ENCODE peak calls at places on chromosomes 4 and X, in five cellular contexts. K is stomach, I is HepG2, D is A549, M is SK-N-SH. S is an unnamed sample.

GRCh38 chr4:76341063-76341462 is 34.5 kb downstream of the STBD1 start:
- DNase-seq in K (no peak), I (no peak), D (no peak), M (no peak), S (no peak)

GRCh38 chr4:74042681-74043080 is 4.2 kb upstream of the CXCL3 start:
- DNase-seq in K (peak), I (no peak), D (no peak), M (no peak), S (no peak)

GRCh38 chr4:128424524-128425195 is 137.0 kb upstream of the PGRMC2 start:
- DNase-seq in K (no peak), I (no peak), D (no peak), M (no peak), S (no peak)

GRCh38 chrX:26208012-26208411 is 8.0 kb upstream of the MAGEB5 start:
- DNase-seq in K (no peak), I (no peak), D (no peak), M (no peak), S (no peak)

GRCh38 chr4:40149960-40150385 is 46.9 kb upstream of the RHOH start:
- DNase-seq in K (peak), I (peak), D (peak), M (peak), S (no peak)

GRCh38 chr4:62528874-62529273 is 1328.7 kb downstream of the ADGRL3 start:
- DNase-seq in K (no peak), I (no peak), D (no peak), M (no peak), S (no peak)

GRCh38 chr4:20323991-20324390 is 72.3 kb downstream of the SLIT2 start:
- DNase-seq in K (no peak), I (no peak), D (no peak), M (no peak), S (no peak)

GRCh38 chrX:68196939-68197791 is 236.1 kb downstream of the OPHN1 start:
- DNase-seq in K (no peak), I (peak), D (peak), M (peak), S (no peak)

GRCh38 chr4:112085156-112086035 is 59.9 kb upstream of the FAM241A start:
- DNase-seq in K (no peak), I (no peak), D (no peak), M (no peak), S (no peak)

GRCh38 chr4:7664106-7664505 is 229.4 kb upstream of the PSAPL1 start:
- DNase-seq in K (no peak), I (no peak), D (no peak), M (no peak), S (peak)

GRCh38 chrX:106932492-106932923 is 12.3 kb downstream of the CLDN2 start:
- DNase-seq in K (no peak), I (peak), D (peak), M (no peak), S (no peak)

DNA sequence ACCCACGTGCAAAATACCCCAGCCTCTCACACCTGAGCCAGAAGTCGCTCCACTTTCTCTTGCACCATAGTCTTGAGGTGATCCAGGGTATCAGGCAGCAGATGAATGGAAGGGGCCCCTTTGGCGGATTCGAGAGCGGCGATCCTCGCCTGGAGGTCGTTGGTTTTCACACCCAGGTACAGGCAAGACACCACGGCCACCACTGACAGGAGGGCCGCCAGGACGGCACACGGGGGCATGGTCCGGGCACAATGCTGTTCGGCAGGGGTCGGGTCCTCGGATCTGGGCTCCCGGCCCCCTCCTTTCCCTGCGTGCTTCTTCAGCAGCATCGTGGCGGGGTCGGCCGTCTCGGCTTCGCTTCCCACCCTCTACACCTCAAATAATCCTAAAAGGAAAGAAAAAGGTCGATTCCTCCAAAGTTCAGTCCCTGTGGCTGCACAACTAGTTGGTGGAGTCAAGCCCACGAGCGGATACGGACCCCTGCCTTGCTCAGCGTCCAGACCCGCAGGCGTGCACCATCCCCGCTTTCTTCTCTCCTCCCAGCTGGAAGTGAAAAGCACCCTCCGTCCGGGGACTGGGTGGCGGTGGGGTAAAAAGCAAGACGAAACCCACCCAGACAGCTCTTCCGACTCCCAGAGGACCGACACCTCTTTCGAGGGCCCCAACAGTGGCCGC is 630 bp downstream of the COL25A1 start:
- DNase-seq in K (no peak), I (no peak), D (no peak), M (peak), S (no peak)
- H3K4me3 ChIP-seq in K (peak), I (no peak), D (peak), M (peak), S (peak)

DNA sequence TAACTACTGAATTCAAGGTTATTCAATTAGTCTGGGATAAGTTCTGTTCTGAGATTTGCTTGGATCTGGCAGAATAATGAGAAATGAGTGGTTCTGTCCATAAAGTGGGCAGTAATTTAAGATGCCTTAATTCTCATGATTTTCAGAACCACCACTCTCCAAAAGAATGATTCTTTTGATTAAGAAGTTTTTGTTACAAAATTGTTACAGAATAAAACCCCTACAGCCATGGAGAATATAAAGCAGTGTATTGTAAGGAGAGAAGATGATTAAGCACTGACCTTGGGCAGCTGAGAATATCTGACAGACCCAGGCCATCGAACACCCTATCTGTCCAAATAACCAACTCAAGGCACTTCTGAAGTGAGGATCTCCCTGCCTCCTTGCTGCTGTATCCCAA is 12.4 kb downstream of the AMELX start:
- DNase-seq in K (no peak), I (no peak), D (no peak), M (no peak), S (no peak)
- TF ChIP-seq EP300 in K (no peak), I (no peak), D (no peak), M (no peak), S (no peak)

GRCh38 chr4:152591876-152592275 is 56.0 kb upstream of the FBXW7 start:
- DNase-seq in K (no peak), I (no peak), D (no peak), M (no peak), S (no peak)
- H3K4me3 ChIP-seq in K (no peak), I (no peak), D (no peak), M (no peak), S (no peak)

GRCh38 chr4:182847543-182847942 is 69.6 kb downstream of the DCTD start:
- DNase-seq in K (no peak), I (no peak), D (no peak), M (no peak), S (no peak)

GRCh38 chr4:182845618-182846017 is 71.6 kb downstream of the DCTD start:
- DNase-seq in K (no peak), I (no peak), D (no peak), M (no peak), S (no peak)

GRCh38 chr4:182846041-182846440 is 71.1 kb downstream of the DCTD start:
- DNase-seq in K (no peak), I (no peak), D (no peak), M (no peak), S (no peak)

GRCh38 chr4:182847956-182848450 is 69.2 kb downstream of the DCTD start:
- DNase-seq in K (no peak), I (no peak), D (no peak), M (no peak), S (no peak)

DNA sequence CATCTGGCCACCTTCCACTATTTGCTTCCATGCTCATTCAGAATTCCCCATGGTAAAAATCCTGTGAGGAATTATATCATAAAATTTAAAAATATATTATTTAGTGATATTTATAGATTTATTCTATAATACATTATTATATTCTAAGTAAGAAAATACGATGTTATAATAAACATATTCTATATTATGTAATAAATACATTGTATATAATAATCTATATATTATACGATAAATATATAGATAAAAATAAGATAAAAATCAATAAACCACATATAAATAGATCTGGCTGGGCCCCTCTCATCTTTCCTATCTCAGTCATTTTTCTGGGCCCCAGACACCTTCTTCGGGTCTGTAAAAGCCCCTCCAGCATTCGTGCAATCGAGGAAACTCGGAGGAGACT is 68.5 kb downstream of the DCTD start:
- DNase-seq in K (no peak), I (no peak), D (no peak), M (no peak), S (no peak)
- TF ChIP-seq EP300 in K (no peak), I (no peak), D (no peak), M (no peak), S (no peak)

GRCh38 chrX:9352243-9352642 is 112.6 kb upstream of the TBL1X start:
- DNase-seq in K (no peak), I (no peak), D (no peak), M (no peak), S (no peak)
- H3K4me3 ChIP-seq in K (no peak), I (no peak), D (no peak), M (no peak), S (no peak)

DNA sequence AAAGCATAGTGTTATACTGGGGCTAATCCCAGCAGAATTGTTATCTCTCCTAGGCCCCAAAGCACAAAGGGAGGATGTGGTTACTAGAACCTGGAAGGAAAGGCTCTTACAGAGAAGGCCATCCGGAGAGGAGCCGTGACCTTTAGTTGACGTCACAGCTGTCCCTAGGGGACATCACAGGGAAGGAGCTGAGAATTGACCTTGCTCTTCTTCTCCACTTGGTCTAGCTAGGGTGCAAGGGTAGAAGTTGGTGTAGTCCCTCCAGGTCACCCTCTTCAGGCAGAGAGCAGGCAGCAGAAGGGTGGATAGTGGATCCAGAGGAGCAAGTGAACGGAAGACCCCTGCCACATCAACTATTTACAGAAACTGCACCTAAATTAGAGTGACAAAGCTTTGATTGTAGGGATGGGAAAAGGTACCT is 22.8 kb upstream of the FGF2 start:
- DNase-seq in K (no peak), I (no peak), D (no peak), M (no peak), S (no peak)
- TF ChIP-seq EP300 in K (no peak), I (no peak), D (no peak), M (no peak), S (no peak)

GRCh38 chrX:15751160-15751819 is 13.2 kb downstream of the CA5B start:
- DNase-seq in K (no peak), I (no peak), D (no peak), M (no peak), S (no peak)

GRCh38 chrX:15749642-15750610 is 11.9 kb downstream of the CA5B start:
- DNase-seq in K (peak), I (no peak), D (no peak), M (no peak), S (peak)

GRCh38 chrX:15755091-15755490 is 17.0 kb downstream of the CA5B start:
- DNase-seq in K (no peak), I (no peak), D (no peak), M (peak), S (no peak)

GRCh38 chrX:15747626-15748173 is 9.6 kb downstream of the CA5B start:
- DNase-seq in K (no peak), I (no peak), D (no peak), M (no peak), S (no peak)

GRCh38 chrX:15750611-15751159 is 12.6 kb downstream of the CA5B start:
- DNase-seq in K (no peak), I (no peak), D (no peak), M (no peak), S (no peak)
- H3K4me3 ChIP-seq in K (no peak), I (no peak), D (no peak), M (no peak), S (no peak)

GRCh38 chr4:170698334-170698733 is 608.6 kb upstream of the AADAT start:
- DNase-seq in K (no peak), I (no peak), D (no peak), M (no peak), S (no peak)
- TF ChIP-seq EP300 in K (no peak), I (no peak), D (no peak), M (no peak), S (no peak)

GRCh38 chrX:65034292-65034640 is 58.0 kb upstream of the ZC4H2 start:
- DNase-seq in K (no peak), I (no peak), D (no peak), M (peak), S (no peak)
- H3K4me3 ChIP-seq in K (peak), I (peak), D (peak), M (peak), S (peak)

S was measured in upper lobe of left lung.